ENCODE peak calls at places on chromosomes 6 and 20, in six cellular contexts. P, C, B, E, J and Q are unnamed samples.
A peak's percentile ranks its signal among the peaks of the same experiment; 100 is the strongest.

GRCh38 chr6:106886922-106887797 is 87.4 kb downstream of the CD24 start:
- DNase-seq in P (no peak), C (no peak), B (no peak), E (no peak), J (no peak), Q (peak; percentile 28)

GRCh38 chr6:121309768-121310473 is 24.4 kb downstream of the TBC1D32 start:
- DNase-seq in P (no peak), C (peak; percentile 61), B (peak; percentile 88), E (no peak), J (no peak), Q (no peak)

GRCh38 chr6:35496036-35496850 is 636 bp downstream of the TEAD3 start:
- DNase-seq in P (no peak), C (peak; percentile 77), B (no peak), E (peak; percentile 58), J (peak; percentile 46), Q (peak; percentile 68)

GRCh38 chr20:16175322-16175721 is 397.9 kb downstream of the KIF16B start:
- DNase-seq in P (no peak), C (no peak), B (no peak), E (no peak), J (no peak), Q (no peak)

GRCh38 chr6:35713006-35713405 is 23.8 kb upstream of the ARMC12 start:
- DNase-seq in P (no peak), C (no peak), B (no peak), E (no peak), J (no peak), Q (no peak)

GRCh38 chr6:56752009-56752408 is 109.3 kb upstream of the DST start:
- DNase-seq in P (no peak), C (peak; percentile 86), B (peak; percentile 71), E (no peak), J (no peak), Q (no peak)

GRCh38 chr6:11309947-11310665 is 77.6 kb upstream of the NEDD9 start:
- DNase-seq in P (no peak), C (no peak), B (no peak), E (no peak), J (no peak), Q (no peak)

GRCh38 chr20:20085812-20086211 is 33.5 kb downstream of the CFAP61 start:
- DNase-seq in P (no peak), C (peak; percentile 23), B (no peak), E (no peak), J (no peak), Q (no peak)

GRCh38 chr20:54706581-54706980 is 231.2 kb downstream of the DOK5 start:
- DNase-seq in P (no peak), C (no peak), B (no peak), E (no peak), J (no peak), Q (no peak)

GRCh38 chr6:98904096-98904495 is 43.6 kb downstream of the FBXL4 start:
- DNase-seq in P (no peak), C (no peak), B (peak; percentile 67), E (no peak), J (no peak), Q (no peak)